ENCODE peak calls at places on chromosomes 5 and 9, in four cellular contexts. One of them, this sample, is unnamed.

GRCh38 chr5:93150311-93151012 is 430.6 kb downstream of the NR2F1-AS1 start:
- DNase-seq in endothelial cell of umbilical vein: no peak
- DNase-seq in activated CD8-positive, alpha-beta memory T cell treated with anti-CD3 and anti-CD28 coated beads, Interleukin-2, amount 50 U/mL, for 4 hours: no peak
- DNase-seq in hippocampal formation: no peak
- DNase-seq in this sample: no peak

GRCh38 chr5:125446986-125447385 is 700.5 kb upstream of the ZNF608 start:
- DNase-seq in endothelial cell of umbilical vein: peak
- DNase-seq in activated CD8-positive, alpha-beta memory T cell treated with anti-CD3 and anti-CD28 coated beads, Interleukin-2, amount 50 U/mL, for 4 hours: no peak
- DNase-seq in hippocampal formation: no peak
- DNase-seq in this sample: no peak

GRCh38 chr5:165497707-165498106 is 1992.3 kb downstream of the MAT2B start:
- DNase-seq in endothelial cell of umbilical vein: peak
- DNase-seq in activated CD8-positive, alpha-beta memory T cell treated with anti-CD3 and anti-CD28 coated beads, Interleukin-2, amount 50 U/mL, for 4 hours: no peak
- DNase-seq in hippocampal formation: no peak
- DNase-seq in this sample: peak

GRCh38 chr9:68979538-68980314 is 34.2 kb downstream of the PRKACG start:
- DNase-seq in endothelial cell of umbilical vein: no peak
- DNase-seq in activated CD8-positive, alpha-beta memory T cell treated with anti-CD3 and anti-CD28 coated beads, Interleukin-2, amount 50 U/mL, for 4 hours: no peak
- DNase-seq in hippocampal formation: no peak
- DNase-seq in this sample: no peak

GRCh38 chr9:125931211-125931610 is 184.0 kb downstream of the PBX3 start:
- DNase-seq in endothelial cell of umbilical vein: no peak
- DNase-seq in activated CD8-positive, alpha-beta memory T cell treated with anti-CD3 and anti-CD28 coated beads, Interleukin-2, amount 50 U/mL, for 4 hours: no peak
- DNase-seq in hippocampal formation: no peak
- DNase-seq in this sample: no peak

GRCh38 chr9:130225586-130225985 is 40.0 kb upstream of the HMCN2 start:
- DNase-seq in endothelial cell of umbilical vein: no peak
- DNase-seq in activated CD8-positive, alpha-beta memory T cell treated with anti-CD3 and anti-CD28 coated beads, Interleukin-2, amount 50 U/mL, for 4 hours: no peak
- DNase-seq in hippocampal formation: no peak
- DNase-seq in this sample: no peak

GRCh38 chr5:149503006-149503405 is 48.2 kb downstream of the CSNK1A1 start:
- DNase-seq in endothelial cell of umbilical vein: no peak
- DNase-seq in activated CD8-positive, alpha-beta memory T cell treated with anti-CD3 and anti-CD28 coated beads, Interleukin-2, amount 50 U/mL, for 4 hours: no peak
- DNase-seq in hippocampal formation: no peak
- DNase-seq in this sample: no peak

GRCh38 chr5:57316798-57317327 is 143.0 kb downstream of the GPBP1 start:
- DNase-seq in endothelial cell of umbilical vein: peak
- DNase-seq in activated CD8-positive, alpha-beta memory T cell treated with anti-CD3 and anti-CD28 coated beads, Interleukin-2, amount 50 U/mL, for 4 hours: no peak
- DNase-seq in hippocampal formation: no peak
- DNase-seq in this sample: peak

GRCh38 chr5:43300112-43300511 is 13.1 kb downstream of the HMGCS1 start:
- DNase-seq in endothelial cell of umbilical vein: no peak
- DNase-seq in activated CD8-positive, alpha-beta memory T cell treated with anti-CD3 and anti-CD28 coated beads, Interleukin-2, amount 50 U/mL, for 4 hours: no peak
- DNase-seq in hippocampal formation: no peak
- DNase-seq in this sample: no peak

GRCh38 chr5:84382363-84383295 is 2.1 kb downstream of the EDIL3 start:
- DNase-seq in endothelial cell of umbilical vein: peak
- DNase-seq in activated CD8-positive, alpha-beta memory T cell treated with anti-CD3 and anti-CD28 coated beads, Interleukin-2, amount 50 U/mL, for 4 hours: no peak
- DNase-seq in hippocampal formation: peak
- DNase-seq in this sample: peak

GRCh38 chr5:146877178-146877681 is 1.3 kb downstream of the PPP2R2B start:
- DNase-seq in endothelial cell of umbilical vein: no peak
- DNase-seq in activated CD8-positive, alpha-beta memory T cell treated with anti-CD3 and anti-CD28 coated beads, Interleukin-2, amount 50 U/mL, for 4 hours: peak
- DNase-seq in hippocampal formation: peak
- DNase-seq in this sample: no peak

GRCh38 chr9:76637426-76637825 is 126.8 kb upstream of the PCA3 start:
- DNase-seq in endothelial cell of umbilical vein: no peak
- DNase-seq in activated CD8-positive, alpha-beta memory T cell treated with anti-CD3 and anti-CD28 coated beads, Interleukin-2, amount 50 U/mL, for 4 hours: no peak
- DNase-seq in hippocampal formation: no peak
- DNase-seq in this sample: no peak

GRCh38 chr5:14405706-14406553 is 175.7 kb upstream of the OTULINL start:
- DNase-seq in endothelial cell of umbilical vein: no peak
- DNase-seq in activated CD8-positive, alpha-beta memory T cell treated with anti-CD3 and anti-CD28 coated beads, Interleukin-2, amount 50 U/mL, for 4 hours: no peak
- DNase-seq in hippocampal formation: no peak
- DNase-seq in this sample: no peak

GRCh38 chr5:14173419-14174234 is 30.5 kb downstream of the TRIO start:
- DNase-seq in endothelial cell of umbilical vein: peak
- DNase-seq in activated CD8-positive, alpha-beta memory T cell treated with anti-CD3 and anti-CD28 coated beads, Interleukin-2, amount 50 U/mL, for 4 hours: no peak
- DNase-seq in hippocampal formation: no peak
- DNase-seq in this sample: no peak

GRCh38 chr5:41068169-41068568 is 3.0 kb downstream of the MROH2B start:
- DNase-seq in endothelial cell of umbilical vein: no peak
- DNase-seq in activated CD8-positive, alpha-beta memory T cell treated with anti-CD3 and anti-CD28 coated beads, Interleukin-2, amount 50 U/mL, for 4 hours: no peak
- DNase-seq in hippocampal formation: no peak
- DNase-seq in this sample: no peak

GRCh38 chr5:76030343-76030742 is 52.8 kb upstream of the SV2C start:
- DNase-seq in endothelial cell of umbilical vein: no peak
- DNase-seq in activated CD8-positive, alpha-beta memory T cell treated with anti-CD3 and anti-CD28 coated beads, Interleukin-2, amount 50 U/mL, for 4 hours: no peak
- DNase-seq in hippocampal formation: no peak
- DNase-seq in this sample: no peak

GRCh38 chr5:33937017-33937699 is 972 bp downstream of the RXFP3 start:
- DNase-seq in endothelial cell of umbilical vein: no peak
- DNase-seq in activated CD8-positive, alpha-beta memory T cell treated with anti-CD3 and anti-CD28 coated beads, Interleukin-2, amount 50 U/mL, for 4 hours: no peak
- DNase-seq in hippocampal formation: no peak
- DNase-seq in this sample: no peak

GRCh38 chr5:35430381-35431162 is 187.1 kb upstream of the SPEF2 start:
- DNase-seq in endothelial cell of umbilical vein: no peak
- DNase-seq in activated CD8-positive, alpha-beta memory T cell treated with anti-CD3 and anti-CD28 coated beads, Interleukin-2, amount 50 U/mL, for 4 hours: no peak
- DNase-seq in hippocampal formation: no peak
- DNase-seq in this sample: no peak

GRCh38 chr5:172463031-172463430 is 8.7 kb upstream of the SH3PXD2B start:
- DNase-seq in endothelial cell of umbilical vein: no peak
- DNase-seq in activated CD8-positive, alpha-beta memory T cell treated with anti-CD3 and anti-CD28 coated beads, Interleukin-2, amount 50 U/mL, for 4 hours: no peak
- DNase-seq in hippocampal formation: no peak
- DNase-seq in this sample: no peak

GRCh38 chr5:142110046-142110531 is 1.5 kb downstream of the NDFIP1 start:
- DNase-seq in endothelial cell of umbilical vein: peak
- DNase-seq in activated CD8-positive, alpha-beta memory T cell treated with anti-CD3 and anti-CD28 coated beads, Interleukin-2, amount 50 U/mL, for 4 hours: no peak
- DNase-seq in hippocampal formation: peak
- DNase-seq in this sample: peak

GRCh38 chr5:68440666-68441065 is 225.1 kb downstream of the PIK3R1 start:
- DNase-seq in endothelial cell of umbilical vein: no peak
- DNase-seq in activated CD8-positive, alpha-beta memory T cell treated with anti-CD3 and anti-CD28 coated beads, Interleukin-2, amount 50 U/mL, for 4 hours: no peak
- DNase-seq in hippocampal formation: no peak
- DNase-seq in this sample: no peak

GRCh38 chr9:87554177-87554940 is 56.7 kb downstream of the DAPK1 start:
- DNase-seq in endothelial cell of umbilical vein: no peak
- DNase-seq in activated CD8-positive, alpha-beta memory T cell treated with anti-CD3 and anti-CD28 coated beads, Interleukin-2, amount 50 U/mL, for 4 hours: no peak
- DNase-seq in hippocampal formation: no peak
- DNase-seq in this sample: no peak

GRCh38 chr5:65874241-65874640 is 52.1 kb upstream of the ERBIN start:
- DNase-seq in endothelial cell of umbilical vein: peak
- DNase-seq in activated CD8-positive, alpha-beta memory T cell treated with anti-CD3 and anti-CD28 coated beads, Interleukin-2, amount 50 U/mL, for 4 hours: no peak
- DNase-seq in hippocampal formation: no peak
- DNase-seq in this sample: no peak

GRCh38 chr5:146185161-146185560 is 2.7 kb upstream of the LARS1 start:
- DNase-seq in endothelial cell of umbilical vein: peak
- DNase-seq in activated CD8-positive, alpha-beta memory T cell treated with anti-CD3 and anti-CD28 coated beads, Interleukin-2, amount 50 U/mL, for 4 hours: no peak
- DNase-seq in hippocampal formation: no peak
- DNase-seq in this sample: no peak

GRCh38 chr5:180209137-180209581 is at the start of gene RASGEF1C:
- DNase-seq in endothelial cell of umbilical vein: peak
- DNase-seq in activated CD8-positive, alpha-beta memory T cell treated with anti-CD3 and anti-CD28 coated beads, Interleukin-2, amount 50 U/mL, for 4 hours: peak
- DNase-seq in hippocampal formation: peak
- DNase-seq in this sample: peak

GRCh38 chr9:131190191-131190590 is 64.8 kb downstream of the NUP214 start:
- DNase-seq in endothelial cell of umbilical vein: no peak
- DNase-seq in activated CD8-positive, alpha-beta memory T cell treated with anti-CD3 and anti-CD28 coated beads, Interleukin-2, amount 50 U/mL, for 4 hours: no peak
- DNase-seq in hippocampal formation: no peak
- DNase-seq in this sample: no peak

GRCh38 chr9:638152-638551 is 203.3 kb upstream of the DMRT1 start:
- DNase-seq in endothelial cell of umbilical vein: no peak
- DNase-seq in activated CD8-positive, alpha-beta memory T cell treated with anti-CD3 and anti-CD28 coated beads, Interleukin-2, amount 50 U/mL, for 4 hours: no peak
- DNase-seq in hippocampal formation: no peak
- DNase-seq in this sample: no peak

GRCh38 chr9:71733176-71733575 is 35.1 kb downstream of the CEMIP2 start:
- DNase-seq in endothelial cell of umbilical vein: no peak
- DNase-seq in activated CD8-positive, alpha-beta memory T cell treated with anti-CD3 and anti-CD28 coated beads, Interleukin-2, amount 50 U/mL, for 4 hours: no peak
- DNase-seq in hippocampal formation: no peak
- DNase-seq in this sample: no peak